ENCODE peak calls at places on chromosome 2, in five cellular contexts. One of them, this sample, is unnamed.

GRCh38 chr2:240393831-240394410 is 41.5 kb upstream of the GPC1 start:
- DNase-seq in Calu3: no peak
- DNase-seq in MM.1S: no peak
- DNase-seq in HFF-Myc: no peak
- DNase-seq in adrenal gland: peak; percentile 43
- DNase-seq in this sample: no peak

GRCh38 chr2:634670-635395 is 42.4 kb downstream of the TMEM18 start:
- DNase-seq in Calu3: peak; percentile 47
- DNase-seq in MM.1S: no peak
- DNase-seq in HFF-Myc: no peak
- DNase-seq in adrenal gland: peak; percentile 83
- DNase-seq in this sample: no peak

GRCh38 chr2:73908689-73909652 is 16.2 kb downstream of the ACTG2 start:
- DNase-seq in Calu3: no peak
- DNase-seq in MM.1S: no peak
- DNase-seq in HFF-Myc: no peak
- DNase-seq in adrenal gland: no peak
- DNase-seq in this sample: no peak

GRCh38 chr2:134119672-134120159 is 134.2 kb upstream of the MGAT5 start:
- DNase-seq in Calu3: peak; percentile 91
- DNase-seq in MM.1S: peak; percentile 91
- DNase-seq in HFF-Myc: peak; percentile 74
- DNase-seq in adrenal gland: peak; percentile 93
- DNase-seq in this sample: peak; percentile 82

GRCh38 chr2:25920326-25920725 is 42.0 kb upstream of the ASXL2 start:
- DNase-seq in Calu3: no peak
- DNase-seq in MM.1S: no peak
- DNase-seq in HFF-Myc: peak; percentile 38
- DNase-seq in adrenal gland: no peak
- DNase-seq in this sample: no peak

GRCh38 chr2:229488232-229488631 is 217.1 kb upstream of the PID1 start:
- DNase-seq in Calu3: no peak
- DNase-seq in MM.1S: no peak
- DNase-seq in HFF-Myc: no peak
- DNase-seq in adrenal gland: no peak
- DNase-seq in this sample: no peak

GRCh38 chr2:231257763-231258162 is 59.3 kb downstream of the ARMC9 start:
- DNase-seq in Calu3: no peak
- DNase-seq in MM.1S: no peak
- DNase-seq in HFF-Myc: no peak
- DNase-seq in adrenal gland: no peak
- DNase-seq in this sample: no peak

GRCh38 chr2:104658840-104659591 is 194.9 kb upstream of the POU3F3 start:
- DNase-seq in Calu3: no peak
- DNase-seq in MM.1S: no peak
- DNase-seq in HFF-Myc: no peak
- DNase-seq in adrenal gland: no peak
- DNase-seq in this sample: no peak

GRCh38 chr2:228469721-228470120 is 288.2 kb upstream of the SPHKAP start:
- DNase-seq in Calu3: no peak
- DNase-seq in MM.1S: no peak
- DNase-seq in HFF-Myc: no peak
- DNase-seq in adrenal gland: no peak
- DNase-seq in this sample: no peak

GRCh38 chr2:36568533-36569246 is 29.3 kb downstream of the FEZ2 start:
- DNase-seq in Calu3: no peak
- DNase-seq in MM.1S: no peak
- DNase-seq in HFF-Myc: peak; percentile 31
- DNase-seq in adrenal gland: no peak
- DNase-seq in this sample: no peak

GRCh38 chr2:205858781-205859478 is 176.6 kb downstream of the NRP2 start:
- DNase-seq in Calu3: peak; percentile 30
- DNase-seq in MM.1S: no peak
- DNase-seq in HFF-Myc: no peak
- DNase-seq in adrenal gland: no peak
- DNase-seq in this sample: no peak

GRCh38 chr2:216909541-216910175 is 49.8 kb upstream of the TNP1 start:
- DNase-seq in Calu3: no peak
- DNase-seq in MM.1S: no peak
- DNase-seq in HFF-Myc: no peak
- DNase-seq in adrenal gland: no peak
- DNase-seq in this sample: no peak

GRCh38 chr2:88114821-88115220 is 13.0 kb downstream of the FABP1 start:
- DNase-seq in Calu3: no peak
- DNase-seq in MM.1S: no peak
- DNase-seq in HFF-Myc: peak; percentile 27
- DNase-seq in adrenal gland: no peak
- DNase-seq in this sample: no peak

GRCh38 chr2:128755693-128756371 is 437.2 kb upstream of the HS6ST1 start:
- DNase-seq in Calu3: no peak
- DNase-seq in MM.1S: no peak
- DNase-seq in HFF-Myc: no peak
- DNase-seq in adrenal gland: no peak
- DNase-seq in this sample: no peak

GRCh38 chr2:228507870-228508269 is 326.4 kb upstream of the SPHKAP start:
- DNase-seq in Calu3: no peak
- DNase-seq in MM.1S: no peak
- DNase-seq in HFF-Myc: no peak
- DNase-seq in adrenal gland: peak; percentile 65
- DNase-seq in this sample: no peak

GRCh38 chr2:194566907-194567660 is 1089.9 kb upstream of the SLC39A10 start:
- DNase-seq in Calu3: no peak
- DNase-seq in MM.1S: no peak
- DNase-seq in HFF-Myc: no peak
- DNase-seq in adrenal gland: no peak
- DNase-seq in this sample: no peak

GRCh38 chr2:180075763-180076362 is 68.8 kb upstream of the CWC22 start:
- DNase-seq in Calu3: no peak
- DNase-seq in MM.1S: no peak
- DNase-seq in HFF-Myc: no peak
- DNase-seq in adrenal gland: no peak
- DNase-seq in this sample: no peak

GRCh38 chr2:55550368-55551102 is 31.0 kb downstream of the CFAP36 start:
- DNase-seq in Calu3: no peak
- DNase-seq in MM.1S: no peak
- DNase-seq in HFF-Myc: peak; percentile 44
- DNase-seq in adrenal gland: no peak
- DNase-seq in this sample: no peak

GRCh38 chr2:24820598-24821432 is 27.6 kb downstream of the CENPO start:
- DNase-seq in Calu3: no peak
- DNase-seq in MM.1S: no peak
- DNase-seq in HFF-Myc: no peak
- DNase-seq in adrenal gland: peak; percentile 46
- DNase-seq in this sample: no peak

GRCh38 chr2:230230087-230230486 is 4.6 kb downstream of the SP140 start:
- DNase-seq in Calu3: peak; percentile 67
- DNase-seq in MM.1S: no peak
- DNase-seq in HFF-Myc: peak; percentile 44
- DNase-seq in adrenal gland: no peak
- DNase-seq in this sample: no peak

GRCh38 chr2:105261061-105261460 is 19.5 kb downstream of the GPR45 start:
- DNase-seq in Calu3: peak; percentile 70
- DNase-seq in MM.1S: no peak
- DNase-seq in HFF-Myc: peak; percentile 91
- DNase-seq in adrenal gland: peak; percentile 70
- DNase-seq in this sample: no peak

GRCh38 chr2:172613035-172613434 is 57.1 kb downstream of the PDK1 start:
- DNase-seq in Calu3: no peak
- DNase-seq in MM.1S: no peak
- DNase-seq in HFF-Myc: peak; percentile 58
- DNase-seq in adrenal gland: no peak
- DNase-seq in this sample: no peak

GRCh38 chr2:108396845-108397244 is 19.1 kb downstream of the SULT1C4 start:
- DNase-seq in Calu3: no peak
- DNase-seq in MM.1S: peak; percentile 48
- DNase-seq in HFF-Myc: no peak
- DNase-seq in adrenal gland: no peak
- DNase-seq in this sample: no peak

GRCh38 chr2:240632291-240632670 is 7.0 kb downstream of the GPR35 start:
- DNase-seq in Calu3: no peak
- DNase-seq in MM.1S: no peak
- DNase-seq in HFF-Myc: no peak
- DNase-seq in adrenal gland: no peak
- DNase-seq in this sample: no peak

GRCh38 chr2:104864751-104865470 is 11.0 kb downstream of the POU3F3 start:
- DNase-seq in Calu3: no peak
- DNase-seq in MM.1S: no peak
- DNase-seq in HFF-Myc: no peak
- DNase-seq in adrenal gland: no peak
- DNase-seq in this sample: no peak

GRCh38 chr2:22020101-22020742 is 896.5 kb downstream of the TDRD15 start:
- DNase-seq in Calu3: no peak
- DNase-seq in MM.1S: no peak
- DNase-seq in HFF-Myc: no peak
- DNase-seq in adrenal gland: no peak
- DNase-seq in this sample: no peak

GRCh38 chr2:219155054-219155644 is 5.5 kb downstream of the NHEJ1 start:
- DNase-seq in Calu3: peak; percentile 60
- DNase-seq in MM.1S: peak; percentile 70
- DNase-seq in HFF-Myc: peak; percentile 63
- DNase-seq in adrenal gland: peak; percentile 71
- DNase-seq in this sample: no peak

GRCh38 chr2:127107622-127107999 is 657 bp upstream of the BIN1 start:
- DNase-seq in Calu3: peak; percentile 37
- DNase-seq in MM.1S: peak; percentile 44
- DNase-seq in HFF-Myc: no peak
- DNase-seq in adrenal gland: peak; percentile 62
- DNase-seq in this sample: peak; percentile 6

GRCh38 chr2:80852808-80853139 is 548.2 kb upstream of the LRRTM1 start:
- DNase-seq in Calu3: no peak
- DNase-seq in MM.1S: peak; percentile 72
- DNase-seq in HFF-Myc: no peak
- DNase-seq in adrenal gland: no peak
- DNase-seq in this sample: no peak
- TF ChIP-seq CTCF in Calu3: no peak
- TF ChIP-seq CTCF in MM.1S: peak; percentile 72
- TF ChIP-seq CTCF in HFF-Myc: no peak
- TF ChIP-seq CTCF in adrenal gland: no peak
- TF ChIP-seq CTCF in this sample: no peak

GRCh38 chr2:176612736-176613135 is 343.5 kb downstream of the MTX2 start:
- DNase-seq in Calu3: no peak
- DNase-seq in MM.1S: no peak
- DNase-seq in HFF-Myc: no peak
- DNase-seq in adrenal gland: no peak
- DNase-seq in this sample: no peak

GRCh38 chr2:176614930-176615329 is 345.7 kb downstream of the MTX2 start:
- DNase-seq in Calu3: no peak
- DNase-seq in MM.1S: no peak
- DNase-seq in HFF-Myc: no peak
- DNase-seq in adrenal gland: no peak
- DNase-seq in this sample: no peak

GRCh38 chr2:176614049-176614448 is 344.8 kb downstream of the MTX2 start:
- DNase-seq in Calu3: no peak
- DNase-seq in MM.1S: no peak
- DNase-seq in HFF-Myc: no peak
- DNase-seq in adrenal gland: no peak
- DNase-seq in this sample: no peak

DNA sequence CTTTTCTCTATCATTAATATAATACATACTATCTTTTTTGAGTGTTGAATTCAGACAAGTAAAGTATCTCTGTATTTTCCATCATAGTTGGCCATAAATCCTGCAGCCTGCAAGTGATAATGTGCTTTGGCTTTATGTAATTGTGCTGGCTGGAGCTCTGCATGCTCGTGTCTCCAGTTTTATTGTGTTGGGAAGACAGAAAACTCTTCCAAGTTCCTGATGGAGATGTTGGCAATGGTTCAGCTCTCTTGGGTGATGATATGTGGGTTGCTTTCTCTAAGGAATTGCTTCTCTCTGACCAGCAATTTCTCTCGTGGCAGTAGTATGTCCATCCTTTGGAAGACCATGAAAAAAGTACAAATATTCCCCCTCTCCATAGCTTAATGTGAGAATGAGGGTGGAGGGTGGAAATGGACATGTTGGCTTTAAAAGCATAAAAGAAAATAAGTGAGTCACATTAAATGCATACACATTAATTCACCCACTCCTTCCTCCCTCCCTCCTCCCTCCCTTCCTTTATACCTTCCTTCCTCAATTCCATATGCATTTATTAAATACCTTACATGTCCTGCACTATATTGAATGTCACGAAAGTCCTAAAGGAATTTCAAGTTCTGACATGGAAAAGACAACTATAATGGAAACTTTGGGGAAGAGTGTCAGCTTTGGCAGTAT is 344.3 kb downstream of the MTX2 start:
- DNase-seq in Calu3: no peak
- DNase-seq in MM.1S: no peak
- DNase-seq in HFF-Myc: no peak
- DNase-seq in adrenal gland: no peak
- DNase-seq in this sample: no peak
- TF ChIP-seq CTCF in Calu3: no peak
- TF ChIP-seq CTCF in MM.1S: no peak
- TF ChIP-seq CTCF in HFF-Myc: no peak
- TF ChIP-seq CTCF in adrenal gland: no peak
- TF ChIP-seq CTCF in this sample: no peak

GRCh38 chr2:182650704-182651103 is 65.4 kb upstream of the DNAJC10 start:
- DNase-seq in Calu3: no peak
- DNase-seq in MM.1S: peak; percentile 59
- DNase-seq in HFF-Myc: peak; percentile 35
- DNase-seq in adrenal gland: no peak
- DNase-seq in this sample: no peak
- TF ChIP-seq CTCF in Calu3: no peak
- TF ChIP-seq CTCF in MM.1S: peak; percentile 51
- TF ChIP-seq CTCF in HFF-Myc: peak; percentile 30
- TF ChIP-seq CTCF in adrenal gland: peak; percentile 91
- TF ChIP-seq CTCF in this sample: peak; percentile 74

GRCh38 chr2:236562434-236562833 is 7.2 kb upstream of the ACKR3 start:
- DNase-seq in Calu3: peak; percentile 55
- DNase-seq in MM.1S: peak; percentile 7
- DNase-seq in HFF-Myc: no peak
- DNase-seq in adrenal gland: no peak
- DNase-seq in this sample: no peak
- TF ChIP-seq CTCF in Calu3: peak; percentile 73
- TF ChIP-seq CTCF in MM.1S: peak; percentile 30
- TF ChIP-seq CTCF in HFF-Myc: peak; percentile 57
- TF ChIP-seq CTCF in adrenal gland: peak; percentile 32
- TF ChIP-seq CTCF in this sample: peak; percentile 64

GRCh38 chr2:46294185-46294836 is 2.9 kb upstream of the EPAS1 start:
- DNase-seq in Calu3: peak; percentile 35
- DNase-seq in MM.1S: peak; percentile 34
- DNase-seq in HFF-Myc: no peak
- DNase-seq in adrenal gland: no peak
- DNase-seq in this sample: no peak
- TF ChIP-seq CTCF in Calu3: peak; percentile 37
- TF ChIP-seq CTCF in MM.1S: peak; percentile 39
- TF ChIP-seq CTCF in HFF-Myc: peak; percentile 39
- TF ChIP-seq CTCF in adrenal gland: peak; percentile 8
- TF ChIP-seq CTCF in this sample: no peak

DNA sequence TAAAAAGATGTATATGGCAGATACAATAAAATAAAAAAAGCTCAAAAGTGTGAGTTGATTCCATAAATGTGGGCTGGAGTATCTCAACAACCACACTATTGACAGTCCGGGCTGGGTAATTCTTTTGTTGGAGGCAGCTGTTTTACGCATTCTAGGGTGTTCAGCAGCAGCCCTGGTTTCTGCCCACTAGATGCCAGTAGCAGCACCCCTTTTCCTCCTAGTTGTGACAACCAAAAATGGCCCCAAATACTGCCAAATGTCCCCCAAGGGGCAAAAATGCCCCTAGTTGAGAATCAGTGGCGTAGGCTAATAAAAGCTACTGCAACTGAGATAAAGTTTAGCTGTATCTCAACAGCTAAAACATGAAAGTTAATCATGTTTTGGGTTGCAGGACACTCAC is 44.7 kb downstream of the CHMP3 start:
- DNase-seq in Calu3: peak; percentile 10
- DNase-seq in MM.1S: peak; percentile 23
- DNase-seq in HFF-Myc: peak; percentile 1
- DNase-seq in adrenal gland: peak; percentile 64
- DNase-seq in this sample: no peak
- TF ChIP-seq CTCF in Calu3: peak; percentile 28
- TF ChIP-seq CTCF in MM.1S: peak; percentile 29
- TF ChIP-seq CTCF in HFF-Myc: peak; percentile 46
- TF ChIP-seq CTCF in adrenal gland: peak; percentile 38
- TF ChIP-seq CTCF in this sample: no peak

This sample was measured in mesothelial cell of epicardium.